ENCODE peak calls at places on chromosomes 2 and 18, in seven cellular contexts. U is upper lobe of left lung, Q is astrocyte of the spinal cord, H is bronchial epithelial cell, Y is RWPE2, I is tibial artery, B is A549. W is an unnamed sample.

GRCh38 chr2:32812316-32812715 is 134.4 kb upstream of the LTBP1 start:
- DNase-seq in U (no peak), Q (no peak), H (peak; percentile 64), Y (no peak), I (no peak), B (no peak), W (peak; percentile 21)

GRCh38 chr18:6257950-6258349 is 156.8 kb downstream of the L3MBTL4 start:
- DNase-seq in U (no peak), Q (no peak), H (no peak), Y (no peak), I (no peak), B (no peak), W (no peak)

GRCh38 chr2:163667064-163667887 is 68.5 kb downstream of the FIGN start:
- DNase-seq in U (no peak), Q (peak; percentile 93), H (peak; percentile 82), Y (no peak), I (no peak), B (peak; percentile 89), W (peak; percentile 72)

GRCh38 chr2:105969552-105969951 is 224.5 kb downstream of the UXS1 start:
- DNase-seq in U (no peak), Q (no peak), H (no peak), Y (no peak), I (no peak), B (peak; percentile 21), W (no peak)

GRCh38 chr2:95310211-95310610 is 13.1 kb downstream of the KCNIP3 start:
- DNase-seq in U (no peak), Q (no peak), H (no peak), Y (no peak), I (no peak), B (no peak), W (no peak)

GRCh38 chr2:213991454-213992108 is 419.3 kb upstream of the VWC2L start:
- DNase-seq in U (no peak), Q (no peak), H (peak; percentile 70), Y (no peak), I (no peak), B (no peak), W (no peak)

GRCh38 chr2:100956081-100956480 is 46.0 kb upstream of the RPL31 start:
- DNase-seq in U (no peak), Q (no peak), H (no peak), Y (no peak), I (no peak), B (no peak), W (no peak)

GRCh38 chr18:30682667-30683066 is 359.9 kb downstream of the DSC3 start:
- DNase-seq in U (no peak), Q (peak; percentile 14), H (no peak), Y (no peak), I (no peak), B (no peak), W (no peak)

GRCh38 chr2:46018773-46019593 is 278.2 kb upstream of the EPAS1 start:
- DNase-seq in U (no peak), Q (no peak), H (no peak), Y (no peak), I (no peak), B (no peak), W (no peak)

GRCh38 chr2:138087761-138088602 is 123.7 kb downstream of the HNMT start:
- DNase-seq in U (no peak), Q (no peak), H (no peak), Y (no peak), I (no peak), B (no peak), W (no peak)

GRCh38 chr2:31238126-31238905 is 4.4 kb downstream of the EHD3 start:
- DNase-seq in U (peak; percentile 17), Q (no peak), H (no peak), Y (no peak), I (no peak), B (no peak), W (no peak)

GRCh38 chr18:62751977-62752376 is 36.6 kb downstream of the PHLPP1 start:
- DNase-seq in U (no peak), Q (no peak), H (no peak), Y (no peak), I (no peak), B (no peak), W (no peak)

GRCh38 chr2:230866704-230867561 is 2.2 kb downstream of the ITM2C start:
- DNase-seq in U (peak; percentile 35), Q (peak; percentile 40), H (no peak), Y (no peak), I (no peak), B (no peak), W (no peak)

GRCh38 chr18:7617738-7618422 is 50.8 kb downstream of the PTPRM start:
- DNase-seq in U (peak; percentile 76), Q (peak; percentile 91), H (peak; percentile 63), Y (no peak), I (no peak), B (no peak), W (peak; percentile 86)

GRCh38 chr2:129087133-129087813 is 768.6 kb upstream of the HS6ST1 start:
- DNase-seq in U (no peak), Q (no peak), H (peak; percentile 94), Y (no peak), I (no peak), B (no peak), W (no peak)

GRCh38 chr18:38847326-38847725 is 1281.7 kb upstream of the CELF4 start:
- DNase-seq in U (no peak), Q (no peak), H (peak; percentile 72), Y (no peak), I (no peak), B (no peak), W (no peak)

GRCh38 chr2:9142551-9143263 is 63.9 kb upstream of the ASAP2 start:
- DNase-seq in U (peak; percentile 88), Q (peak; percentile 87), H (peak; percentile 77), Y (peak; percentile 89), I (peak; percentile 94), B (peak; percentile 93), W (peak; percentile 52)

GRCh38 chr18:36580266-36580665 is 248.5 kb downstream of the TPGS2 start:
- DNase-seq in U (no peak), Q (peak; percentile 38), H (peak; percentile 54), Y (no peak), I (peak; percentile 87), B (no peak), W (no peak)
- TF ChIP-seq CTCF in U (no peak), Q (no peak), H (peak; percentile 8), Y (no peak), I (no peak), B (no peak), W (peak; percentile 10)

DNA sequence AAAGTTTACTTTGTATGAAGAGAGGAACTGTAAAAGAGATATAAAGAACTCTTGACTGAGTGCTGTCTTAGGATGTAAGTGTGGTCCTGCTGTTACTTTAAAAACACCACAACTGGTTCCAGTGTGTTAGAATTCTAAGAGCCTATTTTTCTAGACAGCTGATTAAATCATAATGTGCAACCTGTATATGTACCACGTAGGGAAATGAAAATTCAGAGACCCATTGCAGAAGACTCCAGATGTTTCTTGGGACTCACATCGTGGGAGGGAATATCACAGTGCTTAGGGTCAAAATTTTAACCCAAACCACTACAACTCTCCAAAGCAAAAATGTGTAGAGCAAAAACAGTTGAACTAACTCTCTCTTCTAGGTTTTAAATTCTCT is 173.1 kb upstream of the RBMS1 start:
- DNase-seq in U (no peak), Q (no peak), H (no peak), Y (no peak), I (no peak), B (no peak), W (no peak)
- H3K4me3 ChIP-seq in U (no peak overlapping the region), Q (no peak overlapping the region), H (no peak overlapping the region), Y (no peak overlapping the region), I (no peak overlapping the region), B (peak overlapping the region; percentile 5), W (peak overlapping the region; percentile 1)

GRCh38 chr2:124805060-124805459 is 780.0 kb downstream of the CNTNAP5 start:
- DNase-seq in U (no peak), Q (no peak), H (no peak), Y (no peak), I (no peak), B (no peak), W (no peak)

GRCh38 chr2:124815386-124815785 is 790.3 kb downstream of the CNTNAP5 start:
- DNase-seq in U (peak; percentile 61), Q (no peak), H (no peak), Y (no peak), I (no peak), B (no peak), W (no peak)

GRCh38 chr2:124804014-124804940 is 779.2 kb downstream of the CNTNAP5 start:
- DNase-seq in U (no peak), Q (no peak), H (peak; percentile 32), Y (no peak), I (no peak), B (peak; percentile 40), W (no peak)

GRCh38 chr2:124816007-124816406 is 790.9 kb downstream of the CNTNAP5 start:
- DNase-seq in U (no peak), Q (no peak), H (no peak), Y (no peak), I (no peak), B (no peak), W (no peak)

DNA sequence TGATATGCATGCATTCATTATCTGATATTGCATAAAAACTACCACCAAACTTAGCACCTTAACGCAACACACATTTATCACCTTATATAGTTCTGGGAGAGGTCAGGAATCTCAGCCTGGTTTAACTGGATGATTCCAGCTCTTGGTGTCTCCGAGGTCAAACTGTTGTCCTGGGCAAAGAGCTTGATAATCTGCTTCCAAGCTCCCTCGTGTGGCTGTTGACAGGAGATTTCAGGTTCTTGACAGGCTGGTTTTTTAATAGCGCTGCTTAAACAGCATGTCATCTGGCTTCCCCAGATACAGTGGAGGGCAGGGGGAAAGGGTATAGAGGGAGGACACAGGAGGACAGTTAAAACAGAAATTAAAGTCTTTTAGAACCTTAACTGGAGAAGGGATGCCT is 785.0 kb downstream of the CNTNAP5 start:
- DNase-seq in U (no peak), Q (no peak), H (peak; percentile 3), Y (no peak), I (no peak), B (peak; percentile 37), W (no peak)
- TF ChIP-seq CTCF in U (no peak), Q (peak; percentile 3), H (no peak), Y (peak; percentile 43), I (no peak), B (no peak), W (no peak)

GRCh38 chr2:1742680-1743395 is 1.5 kb downstream of the PXDN start:
- DNase-seq in U (peak; percentile 79), Q (peak; percentile 94), H (peak; percentile 79), Y (peak; percentile 90), I (peak; percentile 95), B (peak; percentile 58), W (no peak)

GRCh38 chr2:1741851-1742250 is 2.5 kb downstream of the PXDN start:
- DNase-seq in U (no peak), Q (no peak), H (no peak), Y (no peak), I (no peak), B (no peak), W (no peak)

GRCh38 chr2:1743396-1744150 is 742 bp downstream of the PXDN start:
- DNase-seq in U (no peak), Q (peak; percentile 67), H (no peak), Y (peak; percentile 61), I (no peak), B (no peak), W (no peak)

GRCh38 chr2:1740714-1741584 is 3.4 kb downstream of the PXDN start:
- DNase-seq in U (no peak), Q (no peak), H (no peak), Y (no peak), I (no peak), B (no peak), W (no peak)

DNA sequence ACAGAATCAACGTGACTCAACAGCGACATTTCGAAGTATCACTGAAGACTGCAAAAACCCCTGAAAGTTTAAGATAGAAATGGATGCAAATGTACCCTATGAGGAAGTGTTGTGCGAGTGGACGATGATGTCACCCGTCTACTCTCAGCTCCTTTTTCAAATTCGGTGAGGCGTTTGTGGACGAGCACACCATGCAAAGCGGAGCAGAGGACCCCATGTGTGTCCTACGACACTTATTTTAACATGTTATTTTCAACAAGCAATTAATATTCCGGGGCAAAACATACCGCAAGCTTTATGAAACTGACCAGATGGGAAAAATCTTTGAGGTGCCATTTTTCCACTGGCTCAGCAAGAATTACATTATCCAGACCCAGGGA is 2.0 kb downstream of the PXDN start:
- DNase-seq in U (no peak), Q (no peak), H (no peak), Y (no peak), I (no peak), B (no peak), W (no peak)
- H3K4me3 ChIP-seq in U (no peak overlapping the region), Q (peak overlapping the region; percentile 70), H (no peak overlapping the region), Y (no peak overlapping the region), I (peak overlapping the region; percentile 95), B (no peak overlapping the region), W (peak overlapping the region; percentile 75)

W was measured in AG04449.